ENCODE peak calls at places on chromosome 10, in nine cellular contexts. F is body of pancreas, O is prostate gland, T is HFF-Myc, X is PC-3, V is thoracic aorta, G is IMR-90, P is colonic mucosa, H is kidney. R is an unnamed sample.

GRCh38 chr10:43128958-43129706 is 9.1 kb upstream of the CSGALNACT2 start:
- DNase-seq in T (peak), X (peak), F (no peak), G (peak), P (peak), O (no peak), V (no peak), H (no peak), R (peak)

GRCh38 chr10:87545783-87546182 is 41.1 kb downstream of the MINPP1 start:
- DNase-seq in V (no peak), O (no peak), P (no peak), X (no peak), G (no peak), H (no peak), F (no peak), T (no peak), R (no peak)

GRCh38 chr10:121436630-121437311 is 161.5 kb downstream of the FGFR2 start:
- DNase-seq in V (no peak), P (no peak), T (no peak), H (no peak), G (no peak), X (no peak), O (no peak), F (no peak), R (no peak)

GRCh38 chr10:97511711-97512445 is 13.2 kb downstream of the UBTD1 start:
- DNase-seq in F (no peak), P (no peak), G (no peak), O (no peak), H (no peak), X (no peak), V (no peak), T (no peak), R (no peak)

GRCh38 chr10:57880441-57881301 is 387.0 kb downstream of the IPMK start:
- DNase-seq in T (no peak), V (no peak), X (peak), F (no peak), O (no peak), H (no peak), P (no peak), G (no peak), R (no peak)

GRCh38 chr10:54914049-54914448 is 113.0 kb upstream of the PCDH15 start:
- DNase-seq in V (no peak), O (no peak), X (no peak), T (no peak), F (no peak), P (no peak), G (no peak), H (no peak), R (no peak)

GRCh38 chr10:82981137-82981723 is 1106.2 kb downstream of the NRG3 start:
- DNase-seq in F (no peak), V (no peak), T (peak), X (no peak), P (no peak), H (no peak), O (no peak), G (peak), R (no peak)

GRCh38 chr10:25039531-25039930 is 23.1 kb downstream of the THNSL1 start:
- DNase-seq in V (no peak), F (no peak), X (no peak), G (no peak), O (no peak), T (no peak), H (no peak), P (no peak), R (no peak)

GRCh38 chr10:4136121-4136520 is 351.1 kb upstream of the KLF6 start:
- DNase-seq in H (no peak), X (no peak), P (no peak), G (no peak), T (no peak), O (no peak), V (no peak), F (no peak), R (no peak)

GRCh38 chr10:67107670-67108069 is 181.8 kb downstream of the LRRTM3 start:
- DNase-seq in F (no peak), G (no peak), T (no peak), P (no peak), V (no peak), O (no peak), X (no peak), H (no peak), R (no peak)

GRCh38 chr10:80429521-80429966 is 21.2 kb downstream of the PRXL2A start:
- DNase-seq in X (no peak), H (peak), V (no peak), T (no peak), O (no peak), G (no peak), F (no peak), P (peak), R (no peak)

GRCh38 chr10:50636576-50636975 is 12.8 kb upstream of the SGMS1 start:
- DNase-seq in H (no peak), G (no peak), X (no peak), V (no peak), F (no peak), P (no peak), T (no peak), O (no peak), R (no peak)

DNA sequence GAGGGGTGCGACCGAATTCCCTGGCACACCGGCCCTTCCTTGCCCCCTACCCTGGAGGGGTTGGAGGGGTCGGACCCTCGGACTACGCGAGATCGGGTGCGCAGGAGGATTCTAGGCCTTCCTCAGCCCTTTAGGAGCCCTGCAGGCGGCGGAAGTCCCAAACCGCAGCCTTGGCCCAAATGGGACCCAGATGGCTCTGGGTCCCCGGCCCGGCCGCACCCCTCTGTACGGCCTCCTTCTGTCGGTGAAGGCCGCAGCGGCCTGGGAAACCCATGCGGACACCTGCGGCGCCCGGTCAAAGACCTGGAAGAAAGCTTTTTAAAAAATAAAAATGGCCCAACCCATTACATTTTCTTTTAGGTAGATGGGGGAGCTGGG is 2.4 kb upstream of the VAX1 start:
- DNase-seq in T (no peak), F (no peak), P (no peak), V (no peak), H (no peak), X (no peak), O (no peak), G (no peak), R (no peak)
- TF ChIP-seq CTCF in T (no peak), F (no peak), P (no peak), V (no peak), H (no peak), X (no peak), O (no peak), G (no peak), R (no peak)

GRCh38 chr10:91798736-91799579 is 732 bp downstream of the TNKS2 start:
- DNase-seq in X (peak), H (peak), P (peak), F (peak), T (peak), G (peak), V (no peak), O (peak), R (no peak)

GRCh38 chr10:91797874-91798735 is at the start of gene TNKS2:
- DNase-seq in V (peak), O (peak), H (peak), X (peak), P (peak), F (peak), T (peak), G (peak), R (peak)

GRCh38 chr10:91800756-91801155 is 2.5 kb downstream of the TNKS2 start:
- DNase-seq in H (no peak), P (no peak), T (no peak), G (no peak), X (no peak), O (no peak), V (no peak), F (no peak), R (no peak)

GRCh38 chr10:91799580-91799975 is 1.4 kb downstream of the TNKS2 start:
- DNase-seq in F (no peak), P (no peak), V (no peak), G (peak), T (no peak), X (peak), O (no peak), H (no peak), R (no peak)

DNA sequence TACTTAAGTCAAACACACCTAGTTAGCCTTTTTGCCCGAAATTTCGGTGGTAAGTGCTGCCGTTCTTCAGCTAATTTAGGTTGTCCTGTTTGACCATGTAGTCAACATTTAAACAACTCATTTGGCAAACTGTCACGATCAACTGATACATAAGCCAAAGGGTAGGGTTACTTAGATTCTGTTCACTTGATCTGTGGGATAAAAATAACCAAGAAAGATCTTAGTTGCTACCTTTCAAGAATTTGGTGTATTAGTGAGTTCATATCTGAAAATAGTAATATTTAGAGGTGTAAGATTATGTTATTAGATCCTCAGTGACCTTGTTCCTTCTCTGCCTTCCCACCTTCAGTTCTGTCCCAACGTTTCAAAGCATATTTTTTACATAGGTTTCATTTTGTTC is 2.0 kb downstream of the TNKS2 start:
- DNase-seq in X (no peak), T (no peak), P (no peak), F (no peak), G (no peak), O (no peak), H (no peak), V (no peak), R (no peak)
- H3K4me3 ChIP-seq in X (peak), T (peak), P (peak), F (no peak), G (peak), O (peak), H (peak), V (peak), R (no peak)

GRCh38 chr10:130512936-130513335 is 376.7 kb downstream of the GLRX3 start:
- DNase-seq in F (no peak), P (no peak), G (no peak), X (no peak), T (no peak), O (no peak), V (no peak), H (no peak), R (no peak)

GRCh38 chr10:130510755-130511154 is 374.6 kb downstream of the GLRX3 start:
- DNase-seq in G (no peak), T (no peak), F (no peak), O (no peak), P (no peak), X (no peak), V (no peak), H (no peak), R (no peak)

GRCh38 chr10:130507461-130507860 is 371.3 kb downstream of the GLRX3 start:
- DNase-seq in X (no peak), V (no peak), T (no peak), F (no peak), G (no peak), O (no peak), P (no peak), H (no peak), R (no peak)

GRCh38 chr10:130511801-130512200 is 375.6 kb downstream of the GLRX3 start:
- DNase-seq in G (no peak), H (no peak), V (no peak), T (no peak), O (no peak), F (no peak), P (no peak), X (no peak), R (no peak)

GRCh38 chr10:130509881-130510689 is 373.9 kb downstream of the GLRX3 start:
- DNase-seq in O (no peak), H (peak), T (no peak), P (no peak), X (no peak), F (no peak), G (no peak), V (no peak), R (no peak)
- TF ChIP-seq CTCF in O (no peak), H (no peak), T (no peak), P (no peak), X (no peak), F (no peak), G (no peak), V (no peak), R (no peak)

GRCh38 chr10:102398172-102399020 is 2.9 kb downstream of the NFKB2 start:
- DNase-seq in T (no peak), P (no peak), V (no peak), X (no peak), G (no peak), F (no peak), O (no peak), H (no peak), R (no peak)
- H3K4me3 ChIP-seq in T (no peak), P (peak), V (peak), X (no peak), G (no peak), F (no peak), O (no peak), H (no peak), R (no peak)

R was measured in AG09309.